ENCODE peak calls at places on chromosome 13, in five cellular contexts. E is IMR-90, W is fibroblast of lung, G is HCT116, T is SK-N-SH. Y is an unnamed sample.
A peak's percentile ranks its signal among the peaks of the same experiment; 100 is the strongest.

GRCh38 chr13:79349011-79349410 is 57.0 kb downstream of the RBM26 start:
- DNase-seq in T (no peak), W (peak; percentile 30), E (peak; percentile 13), G (no peak), Y (no peak)

GRCh38 chr13:107208889-107209288 is 641.0 kb upstream of the ARGLU1 start:
- DNase-seq in G (no peak), W (no peak), E (no peak), T (no peak), Y (no peak)

GRCh38 chr13:74449811-74450524 is 315.8 kb upstream of the KLF12 start:
- DNase-seq in E (no peak), G (no peak), W (no peak), T (no peak), Y (no peak)

GRCh38 chr13:48370815-48371214 is 42.1 kb downstream of the LPAR6 start:
- DNase-seq in T (no peak), G (no peak), W (no peak), E (no peak), Y (no peak)

GRCh38 chr13:50810468-50810867 is 33.0 kb downstream of the DLEU7 start:
- DNase-seq in W (no peak), G (no peak), E (no peak), T (no peak), Y (no peak)

GRCh38 chr13:33259296-33259695 is 26.3 kb downstream of the STARD13 start:
- DNase-seq in T (no peak), W (no peak), E (no peak), G (no peak), Y (no peak)

GRCh38 chr13:107211073-107211472 is 643.1 kb upstream of the ARGLU1 start:
- DNase-seq in T (peak; percentile 70), W (peak; percentile 92), G (peak; percentile 22), E (peak; percentile 97), Y (peak; percentile 59)

GRCh38 chr13:65855276-65855675 is 1374.9 kb downstream of the PCDH9 start:
- DNase-seq in W (peak; percentile 54), E (peak; percentile 41), T (no peak), G (no peak), Y (no peak)

GRCh38 chr13:67493835-67494234 is 263.7 kb upstream of the PCDH9 start:
- DNase-seq in T (no peak), G (no peak), W (no peak), E (no peak), Y (no peak)

GRCh38 chr13:30807392-30807791 is 72.0 kb downstream of the ALOX5AP start:
- DNase-seq in E (no peak), G (no peak), W (no peak), T (no peak), Y (no peak)

GRCh38 chr13:110008816-110009215 is 222.4 kb upstream of the IRS2 start:
- DNase-seq in W (no peak), G (no peak), T (no peak), E (no peak), Y (no peak)

GRCh38 chr13:78700121-78700910 is 41.4 kb upstream of the OBI1 start:
- DNase-seq in G (no peak), W (peak; percentile 84), E (peak; percentile 31), T (peak; percentile 19), Y (peak; percentile 46)

GRCh38 chr13:27298849-27299248 is 28.2 kb downstream of the RASL11A start:
- DNase-seq in G (no peak), W (no peak), T (no peak), E (no peak), Y (no peak)

GRCh38 chr13:51620165-51620983 is 36.1 kb downstream of the WDFY2 start:
- DNase-seq in T (no peak), E (no peak), G (no peak), W (no peak), Y (no peak)

GRCh38 chr13:80168089-80168850 is 172.7 kb downstream of the SPRY2 start:
- DNase-seq in G (no peak), T (no peak), E (peak; percentile 71), W (peak; percentile 30), Y (peak; percentile 14)

GRCh38 chr13:108924154-108924940 is 294.9 kb downstream of the MYO16 start:
- DNase-seq in G (no peak), W (peak; percentile 64), T (no peak), E (peak; percentile 84), Y (peak; percentile 35)

GRCh38 chr13:50685491-50685890 is 158.0 kb downstream of the DLEU7 start:
- DNase-seq in T (no peak), W (peak; percentile 21), G (no peak), E (no peak), Y (peak; percentile 67)

GRCh38 chr13:89982406-89983085 is 1364.9 kb upstream of the MIR17HG start:
- DNase-seq in G (no peak), T (no peak), W (peak; percentile 48), E (no peak), Y (no peak)

GRCh38 chr13:93147293-93147645 is 79.3 kb upstream of the GPC6 start:
- DNase-seq in T (no peak), G (no peak), W (no peak), E (no peak), Y (no peak)

GRCh38 chr13:58933475-58933874 is 1230.3 kb downstream of the DIAPH3 start:
- DNase-seq in W (no peak), T (no peak), E (no peak), G (no peak), Y (no peak)
- H3K4me2 ChIP-seq in W (no peak overlapping the region), T (no peak overlapping the region), E (no peak overlapping the region), G (no peak overlapping the region), Y (no peak overlapping the region)

GRCh38 chr13:113586661-113587479 is 2.3 kb downstream of the TFDP1 start:
- DNase-seq in T (no peak), G (no peak), W (no peak), E (no peak), Y (no peak)
- H4K20me1 ChIP-seq in T (peaks cover 37% of the 10 kb centered on the region), G (peaks cover 19% of the 10 kb centered on the region), W (no peaks in the 10 kb centered on the region), E (peaks cover 54% of the 10 kb centered on the region), Y (no peaks in the 10 kb centered on the region)

GRCh38 chr13:111209613-111210012 is 94.5 kb downstream of the ARHGEF7 start:
- DNase-seq in W (no peak), T (no peak), E (no peak), G (no peak), Y (no peak)
- H3K4me2 ChIP-seq in W (peak overlapping the region; percentile 60), T (peak overlapping the region; percentile 48), E (peak overlapping the region; percentile 91), G (peak overlapping the region; percentile 45), Y (no peak overlapping the region)

GRCh38 chr13:20709369-20709768 is 5.9 kb downstream of the IL17D start:
- DNase-seq in E (no peak), G (no peak), T (no peak), W (no peak), Y (no peak)
- H4K20me1 ChIP-seq in E (no peaks in the 10 kb centered on the region), G (no peaks in the 10 kb centered on the region), T (no peaks in the 10 kb centered on the region), W (no peaks in the 10 kb centered on the region), Y (no peaks in the 10 kb centered on the region)

DNA sequence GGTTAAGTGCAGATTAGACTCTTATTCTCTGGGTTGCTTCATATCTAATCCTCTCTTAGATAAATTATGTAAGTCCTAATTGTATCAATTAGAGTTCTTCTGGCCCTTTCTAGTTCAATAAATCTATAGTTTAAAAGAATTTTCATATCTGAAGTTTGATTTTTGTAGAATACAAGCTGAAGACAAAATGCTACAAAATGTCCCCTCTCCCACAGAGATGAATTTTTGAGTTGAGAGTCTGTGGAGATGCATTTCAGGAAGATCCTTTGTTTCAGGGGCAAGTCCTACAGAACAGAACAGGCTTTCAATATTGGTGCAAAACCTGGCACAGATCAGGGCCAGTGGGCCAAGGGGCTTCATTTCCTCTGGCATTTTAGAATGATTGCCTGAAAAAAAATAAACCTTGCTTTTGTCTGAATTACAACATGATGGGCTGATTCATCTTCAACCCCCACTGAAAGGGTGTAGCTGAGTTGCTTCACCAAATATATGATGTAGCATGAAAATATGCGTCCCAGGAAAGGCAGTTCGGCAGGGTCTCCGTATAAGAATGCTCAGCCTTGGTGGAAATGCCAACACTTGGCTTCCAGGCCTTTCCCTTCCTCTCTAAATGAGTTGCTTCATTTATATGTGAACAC is 6.4 kb upstream of the IPO5 start:
- DNase-seq in T (no peak), G (no peak), W (peak; percentile 89), E (peak; percentile 90), Y (peak; percentile 71)
- H3K4me2 ChIP-seq in T (peak overlapping the region; percentile 42), G (no peak overlapping the region), W (no peak overlapping the region), E (peak overlapping the region; percentile 78), Y (peak overlapping the region; percentile 65)

GRCh38 chr13:83295684-83296083 is 586.6 kb downstream of the SLITRK1 start:
- DNase-seq in E (peak; percentile 11), G (no peak), W (peak; percentile 22), T (no peak), Y (no peak)

GRCh38 chr13:83298636-83299035 is 583.6 kb downstream of the SLITRK1 start:
- DNase-seq in G (no peak), E (no peak), W (no peak), T (no peak), Y (peak; percentile 26)

GRCh38 chr13:83297591-83298305 is 584.5 kb downstream of the SLITRK1 start:
- DNase-seq in G (no peak), W (peak; percentile 11), E (no peak), T (no peak), Y (no peak)
- H4K20me1 ChIP-seq in G (no peaks in the 10 kb centered on the region), W (no peaks in the 10 kb centered on the region), E (no peaks in the 10 kb centered on the region), T (no peaks in the 10 kb centered on the region), Y (no peaks in the 10 kb centered on the region)

Y was measured in mammary epithelial cell.